ENCODE peak calls at places on chromosomes 3 and 15, in eight cellular contexts. One of them, this sample, is unnamed.

GRCh38 chr3:5195605-5196004 is 8.1 kb downstream of the EDEM1 start:
- DNase-seq in fibroblast of villous mesenchyme: peak; percentile 19
- DNase-seq in KBM-7: peak; percentile 75
- DNase-seq in smooth muscle cell of the brain vasculature: no peak
- DNase-seq in cerebellum: no peak
- DNase-seq in hypothalamus: no peak
- DNase-seq in posterior cingulate gyrus: no peak
- DNase-seq in progenitor cell of endocrine pancreas: no peak
- DNase-seq in this sample: no peak

GRCh38 chr3:43879166-43879565 is 188.4 kb downstream of the ABHD5 start:
- DNase-seq in fibroblast of villous mesenchyme: no peak
- DNase-seq in KBM-7: peak; percentile 37
- DNase-seq in smooth muscle cell of the brain vasculature: no peak
- DNase-seq in cerebellum: no peak
- DNase-seq in hypothalamus: no peak
- DNase-seq in posterior cingulate gyrus: no peak
- DNase-seq in progenitor cell of endocrine pancreas: peak; percentile 25
- DNase-seq in this sample: no peak

GRCh38 chr15:80967451-80967850 is 22.2 kb downstream of the MESD start:
- DNase-seq in fibroblast of villous mesenchyme: peak; percentile 62
- DNase-seq in KBM-7: no peak
- DNase-seq in smooth muscle cell of the brain vasculature: no peak
- DNase-seq in cerebellum: no peak
- DNase-seq in hypothalamus: no peak
- DNase-seq in posterior cingulate gyrus: no peak
- DNase-seq in progenitor cell of endocrine pancreas: no peak
- DNase-seq in this sample: no peak

GRCh38 chr15:54280726-54281125 is 302.5 kb downstream of the UNC13C start:
- DNase-seq in fibroblast of villous mesenchyme: no peak
- DNase-seq in KBM-7: no peak
- DNase-seq in smooth muscle cell of the brain vasculature: no peak
- DNase-seq in cerebellum: no peak
- DNase-seq in hypothalamus: no peak
- DNase-seq in posterior cingulate gyrus: no peak
- DNase-seq in progenitor cell of endocrine pancreas: no peak
- DNase-seq in this sample: no peak

GRCh38 chr3:104887069-104887468 is 479.6 kb upstream of the ALCAM start:
- DNase-seq in fibroblast of villous mesenchyme: no peak
- DNase-seq in KBM-7: no peak
- DNase-seq in smooth muscle cell of the brain vasculature: no peak
- DNase-seq in cerebellum: no peak
- DNase-seq in hypothalamus: no peak
- DNase-seq in posterior cingulate gyrus: no peak
- DNase-seq in progenitor cell of endocrine pancreas: no peak
- DNase-seq in this sample: no peak

GRCh38 chr3:185852562-185853135 is 27.8 kb upstream of the IGF2BP2 start:
- DNase-seq in fibroblast of villous mesenchyme: no peak
- DNase-seq in KBM-7: no peak
- DNase-seq in smooth muscle cell of the brain vasculature: peak; percentile 56
- DNase-seq in cerebellum: no peak
- DNase-seq in hypothalamus: no peak
- DNase-seq in posterior cingulate gyrus: no peak
- DNase-seq in progenitor cell of endocrine pancreas: no peak
- DNase-seq in this sample: no peak

GRCh38 chr3:192408007-192408655 is 319.2 kb downstream of the FGF12 start:
- DNase-seq in fibroblast of villous mesenchyme: no peak
- DNase-seq in KBM-7: no peak
- DNase-seq in smooth muscle cell of the brain vasculature: no peak
- DNase-seq in cerebellum: peak; percentile 52
- DNase-seq in hypothalamus: no peak
- DNase-seq in posterior cingulate gyrus: peak; percentile 53
- DNase-seq in progenitor cell of endocrine pancreas: peak; percentile 35
- DNase-seq in this sample: peak; percentile 23

GRCh38 chr3:194756460-194757355 is 71.0 kb downstream of the FAM43A start:
- DNase-seq in fibroblast of villous mesenchyme: no peak
- DNase-seq in KBM-7: no peak
- DNase-seq in smooth muscle cell of the brain vasculature: no peak
- DNase-seq in cerebellum: peak; percentile 15
- DNase-seq in hypothalamus: peak; percentile 52
- DNase-seq in posterior cingulate gyrus: peak; percentile 93
- DNase-seq in progenitor cell of endocrine pancreas: no peak
- DNase-seq in this sample: peak; percentile 53

GRCh38 chr3:78580691-78581090 is 1187.1 kb downstream of the ROBO1 start:
- DNase-seq in fibroblast of villous mesenchyme: peak; percentile 71
- DNase-seq in KBM-7: no peak
- DNase-seq in smooth muscle cell of the brain vasculature: no peak
- DNase-seq in cerebellum: no peak
- DNase-seq in hypothalamus: no peak
- DNase-seq in posterior cingulate gyrus: no peak
- DNase-seq in progenitor cell of endocrine pancreas: no peak
- DNase-seq in this sample: no peak

GRCh38 chr3:188306435-188306980 is 152.6 kb downstream of the LPP start:
- DNase-seq in fibroblast of villous mesenchyme: no peak
- DNase-seq in KBM-7: no peak
- DNase-seq in smooth muscle cell of the brain vasculature: no peak
- DNase-seq in cerebellum: no peak
- DNase-seq in hypothalamus: no peak
- DNase-seq in posterior cingulate gyrus: no peak
- DNase-seq in progenitor cell of endocrine pancreas: no peak
- DNase-seq in this sample: no peak

GRCh38 chr15:45702041-45702440 is 67.2 kb downstream of the SQOR start:
- DNase-seq in fibroblast of villous mesenchyme: no peak
- DNase-seq in KBM-7: no peak
- DNase-seq in smooth muscle cell of the brain vasculature: no peak
- DNase-seq in cerebellum: no peak
- DNase-seq in hypothalamus: no peak
- DNase-seq in posterior cingulate gyrus: no peak
- DNase-seq in progenitor cell of endocrine pancreas: no peak
- DNase-seq in this sample: no peak

GRCh38 chr3:110933786-110934415 is 137.7 kb upstream of the NECTIN3 start:
- DNase-seq in fibroblast of villous mesenchyme: peak; percentile 48
- DNase-seq in KBM-7: no peak
- DNase-seq in smooth muscle cell of the brain vasculature: no peak
- DNase-seq in cerebellum: no peak
- DNase-seq in hypothalamus: no peak
- DNase-seq in posterior cingulate gyrus: no peak
- DNase-seq in progenitor cell of endocrine pancreas: no peak
- DNase-seq in this sample: no peak

GRCh38 chr3:86793786-86794185 is 197.2 kb downstream of the VGLL3 start:
- DNase-seq in fibroblast of villous mesenchyme: peak; percentile 88
- DNase-seq in KBM-7: no peak
- DNase-seq in smooth muscle cell of the brain vasculature: peak; percentile 67
- DNase-seq in cerebellum: no peak
- DNase-seq in hypothalamus: no peak
- DNase-seq in posterior cingulate gyrus: no peak
- DNase-seq in progenitor cell of endocrine pancreas: no peak
- DNase-seq in this sample: no peak

GRCh38 chr3:40800343-40800742 is 275.6 kb downstream of the ZNF621 start:
- DNase-seq in fibroblast of villous mesenchyme: peak; percentile 95
- DNase-seq in KBM-7: no peak
- DNase-seq in smooth muscle cell of the brain vasculature: peak; percentile 94
- DNase-seq in cerebellum: no peak
- DNase-seq in hypothalamus: no peak
- DNase-seq in posterior cingulate gyrus: no peak
- DNase-seq in progenitor cell of endocrine pancreas: no peak
- DNase-seq in this sample: no peak

GRCh38 chr3:54278960-54279359 is 156.6 kb downstream of the CACNA2D3 start:
- DNase-seq in fibroblast of villous mesenchyme: no peak
- DNase-seq in KBM-7: no peak
- DNase-seq in smooth muscle cell of the brain vasculature: no peak
- DNase-seq in cerebellum: no peak
- DNase-seq in hypothalamus: no peak
- DNase-seq in posterior cingulate gyrus: no peak
- DNase-seq in progenitor cell of endocrine pancreas: no peak
- DNase-seq in this sample: no peak

GRCh38 chr3:22245122-22245521 is 494.1 kb upstream of the ZNF385D start:
- DNase-seq in fibroblast of villous mesenchyme: peak; percentile 72
- DNase-seq in KBM-7: no peak
- DNase-seq in smooth muscle cell of the brain vasculature: peak; percentile 63
- DNase-seq in cerebellum: no peak
- DNase-seq in hypothalamus: no peak
- DNase-seq in posterior cingulate gyrus: no peak
- DNase-seq in progenitor cell of endocrine pancreas: no peak
- DNase-seq in this sample: no peak

GRCh38 chr3:185071401-185071800 is 81.5 kb downstream of the C3orf70 start:
- DNase-seq in fibroblast of villous mesenchyme: no peak
- DNase-seq in KBM-7: no peak
- DNase-seq in smooth muscle cell of the brain vasculature: no peak
- DNase-seq in cerebellum: no peak
- DNase-seq in hypothalamus: no peak
- DNase-seq in posterior cingulate gyrus: no peak
- DNase-seq in progenitor cell of endocrine pancreas: no peak
- DNase-seq in this sample: no peak

GRCh38 chr3:12400795-12401194 is 83.5 kb upstream of the TSEN2 start:
- DNase-seq in fibroblast of villous mesenchyme: peak; percentile 69
- DNase-seq in KBM-7: no peak
- DNase-seq in smooth muscle cell of the brain vasculature: no peak
- DNase-seq in cerebellum: no peak
- DNase-seq in hypothalamus: no peak
- DNase-seq in posterior cingulate gyrus: no peak
- DNase-seq in progenitor cell of endocrine pancreas: no peak
- DNase-seq in this sample: no peak

GRCh38 chr3:188465311-188465710 is 311.4 kb downstream of the LPP start:
- DNase-seq in fibroblast of villous mesenchyme: no peak
- DNase-seq in KBM-7: no peak
- DNase-seq in smooth muscle cell of the brain vasculature: no peak
- DNase-seq in cerebellum: no peak
- DNase-seq in hypothalamus: no peak
- DNase-seq in posterior cingulate gyrus: no peak
- DNase-seq in progenitor cell of endocrine pancreas: no peak
- DNase-seq in this sample: no peak

GRCh38 chr3:52126036-52126435 is 28.2 kb downstream of the POC1A start:
- DNase-seq in fibroblast of villous mesenchyme: no peak
- DNase-seq in KBM-7: no peak
- DNase-seq in smooth muscle cell of the brain vasculature: no peak
- DNase-seq in cerebellum: no peak
- DNase-seq in hypothalamus: no peak
- DNase-seq in posterior cingulate gyrus: no peak
- DNase-seq in progenitor cell of endocrine pancreas: no peak
- DNase-seq in this sample: no peak

GRCh38 chr3:193240850-193241706 is at the start of gene PLAAT1:
- DNase-seq in fibroblast of villous mesenchyme: peak; percentile 7
- DNase-seq in KBM-7: peak; percentile 39
- DNase-seq in smooth muscle cell of the brain vasculature: no peak
- DNase-seq in cerebellum: peak; percentile 76
- DNase-seq in hypothalamus: no peak
- DNase-seq in posterior cingulate gyrus: peak; percentile 47
- DNase-seq in progenitor cell of endocrine pancreas: peak; percentile 62
- DNase-seq in this sample: peak; percentile 79

GRCh38 chr3:135803291-135803690 is 162.2 kb upstream of the PPP2R3A start:
- DNase-seq in fibroblast of villous mesenchyme: no peak
- DNase-seq in KBM-7: no peak
- DNase-seq in smooth muscle cell of the brain vasculature: no peak
- DNase-seq in cerebellum: no peak
- DNase-seq in hypothalamus: no peak
- DNase-seq in posterior cingulate gyrus: no peak
- DNase-seq in progenitor cell of endocrine pancreas: no peak
- DNase-seq in this sample: no peak

GRCh38 chr3:152444029-152444641 is 175.4 kb downstream of the MBNL1 start:
- DNase-seq in fibroblast of villous mesenchyme: peak; percentile 78
- DNase-seq in KBM-7: peak; percentile 62
- DNase-seq in smooth muscle cell of the brain vasculature: peak; percentile 45
- DNase-seq in cerebellum: peak; percentile 46
- DNase-seq in hypothalamus: no peak
- DNase-seq in posterior cingulate gyrus: no peak
- DNase-seq in progenitor cell of endocrine pancreas: no peak
- DNase-seq in this sample: no peak

GRCh38 chr3:189914799-189915198 is 205.9 kb downstream of the P3H2 start:
- DNase-seq in fibroblast of villous mesenchyme: peak; percentile 84
- DNase-seq in KBM-7: no peak
- DNase-seq in smooth muscle cell of the brain vasculature: peak; percentile 12
- DNase-seq in cerebellum: no peak
- DNase-seq in hypothalamus: no peak
- DNase-seq in posterior cingulate gyrus: no peak
- DNase-seq in progenitor cell of endocrine pancreas: no peak
- DNase-seq in this sample: no peak

GRCh38 chr15:96344706-96345559 is 14.4 kb downstream of the NR2F2 start:
- DNase-seq in fibroblast of villous mesenchyme: peak; percentile 27
- DNase-seq in KBM-7: no peak
- DNase-seq in smooth muscle cell of the brain vasculature: no peak
- DNase-seq in cerebellum: no peak
- DNase-seq in hypothalamus: no peak
- DNase-seq in posterior cingulate gyrus: no peak
- DNase-seq in progenitor cell of endocrine pancreas: no peak
- DNase-seq in this sample: no peak

GRCh38 chr3:154188846-154189245 is 67.7 kb downstream of the ARHGEF26 start:
- DNase-seq in fibroblast of villous mesenchyme: no peak
- DNase-seq in KBM-7: no peak
- DNase-seq in smooth muscle cell of the brain vasculature: no peak
- DNase-seq in cerebellum: no peak
- DNase-seq in hypothalamus: no peak
- DNase-seq in posterior cingulate gyrus: no peak
- DNase-seq in progenitor cell of endocrine pancreas: no peak
- DNase-seq in this sample: no peak

GRCh38 chr3:113560845-113561623 is 28.7 kb downstream of the SIDT1 start:
- DNase-seq in fibroblast of villous mesenchyme: peak; percentile 51
- DNase-seq in KBM-7: no peak
- DNase-seq in smooth muscle cell of the brain vasculature: no peak
- DNase-seq in cerebellum: no peak
- DNase-seq in hypothalamus: no peak
- DNase-seq in posterior cingulate gyrus: no peak
- DNase-seq in progenitor cell of endocrine pancreas: no peak
- DNase-seq in this sample: no peak

GRCh38 chr3:111861396-111861795 is 2.3 kb downstream of the PHLDB2 start:
- DNase-seq in fibroblast of villous mesenchyme: no peak
- DNase-seq in KBM-7: no peak
- DNase-seq in smooth muscle cell of the brain vasculature: no peak
- DNase-seq in cerebellum: no peak
- DNase-seq in hypothalamus: no peak
- DNase-seq in posterior cingulate gyrus: no peak
- DNase-seq in progenitor cell of endocrine pancreas: no peak
- DNase-seq in this sample: no peak

GRCh38 chr3:178699810-178700209 is 163.6 kb downstream of the KCNMB2 start:
- DNase-seq in fibroblast of villous mesenchyme: no peak
- DNase-seq in KBM-7: no peak
- DNase-seq in smooth muscle cell of the brain vasculature: no peak
- DNase-seq in cerebellum: no peak
- DNase-seq in hypothalamus: no peak
- DNase-seq in posterior cingulate gyrus: no peak
- DNase-seq in progenitor cell of endocrine pancreas: no peak
- DNase-seq in this sample: no peak

GRCh38 chr15:69653846-69654245 is 201.2 kb downstream of the RPLP1 start:
- DNase-seq in fibroblast of villous mesenchyme: no peak
- DNase-seq in KBM-7: no peak
- DNase-seq in smooth muscle cell of the brain vasculature: no peak
- DNase-seq in cerebellum: no peak
- DNase-seq in hypothalamus: no peak
- DNase-seq in posterior cingulate gyrus: no peak
- DNase-seq in progenitor cell of endocrine pancreas: no peak
- DNase-seq in this sample: no peak

GRCh38 chr15:43879386-43880355 is 52.9 kb downstream of the WDR76 start:
- DNase-seq in fibroblast of villous mesenchyme: peak; percentile 9
- DNase-seq in KBM-7: no peak
- DNase-seq in smooth muscle cell of the brain vasculature: no peak
- DNase-seq in cerebellum: no peak
- DNase-seq in hypothalamus: no peak
- DNase-seq in posterior cingulate gyrus: no peak
- DNase-seq in progenitor cell of endocrine pancreas: no peak
- DNase-seq in this sample: no peak

GRCh38 chr15:94000603-94001002 is 230.8 kb upstream of the MCTP2 start:
- DNase-seq in fibroblast of villous mesenchyme: no peak
- DNase-seq in KBM-7: no peak
- DNase-seq in smooth muscle cell of the brain vasculature: no peak
- DNase-seq in cerebellum: no peak
- DNase-seq in hypothalamus: no peak
- DNase-seq in posterior cingulate gyrus: no peak
- DNase-seq in progenitor cell of endocrine pancreas: no peak
- DNase-seq in this sample: no peak

GRCh38 chr3:148727242-148727641 is 29.5 kb downstream of the AGTR1 start:
- DNase-seq in fibroblast of villous mesenchyme: peak; percentile 5
- DNase-seq in KBM-7: peak; percentile 23
- DNase-seq in smooth muscle cell of the brain vasculature: no peak
- DNase-seq in cerebellum: peak; percentile 69
- DNase-seq in hypothalamus: peak; percentile 3
- DNase-seq in posterior cingulate gyrus: peak; percentile 29
- DNase-seq in progenitor cell of endocrine pancreas: no peak
- DNase-seq in this sample: peak; percentile 20

GRCh38 chr3:134824676-134825290 is 29.7 kb downstream of the EPHB1 start:
- DNase-seq in fibroblast of villous mesenchyme: no peak
- DNase-seq in KBM-7: no peak
- DNase-seq in smooth muscle cell of the brain vasculature: no peak
- DNase-seq in cerebellum: peak; percentile 52
- DNase-seq in hypothalamus: no peak
- DNase-seq in posterior cingulate gyrus: no peak
- DNase-seq in progenitor cell of endocrine pancreas: no peak
- DNase-seq in this sample: no peak